ENCODE peak calls at places on chromosomes 4 and X, in nine cellular contexts. E is NCI-H2029 treated with DMSO at 0.1 percent for 48 hours; Z is left ventricle myocardium superior; M is stimulated activated effector memory CD8-positive, alpha-beta T cell treated with anti-CD3 and anti-CD28 coated beads, Interleukin-12 subunit alpha, Interleukin-12 subunit beta, amount 100 ng/mL, for 72 hours; P is D341Med; J is breast epithelium; N is CD8-positive, alpha-beta memory T cell; B is stimulated activated CD4-positive, alpha-beta T cell treated with anti-CD3 and anti-CD28 coated beads, Interleukin-2, amount 100 ng/mL, for 4 hours; I is NCI-H146. H is an unnamed sample.

GRCh38 chr4:41448935-41449334 is 89.0 kb upstream of the LIMCH1 start:
- DNase-seq in E (no peak), Z (peak), M (no peak), P (no peak), J (no peak), N (no peak), B (no peak), I (no peak), H (no peak)

GRCh38 chr4:175309041-175309440 is 390.9 kb downstream of the ADAM29 start:
- DNase-seq in E (no peak), Z (no peak), M (no peak), P (no peak), J (no peak), N (no peak), B (no peak), I (no peak), H (no peak)

GRCh38 chr4:141328550-141329173 is 108.0 kb downstream of the ZNF330 start:
- DNase-seq in E (no peak), Z (no peak), M (no peak), P (no peak), J (no peak), N (no peak), B (no peak), I (peak), H (no peak)

GRCh38 chrX:1558761-1559468 is 21.9 kb upstream of the P2RY8 start:
- DNase-seq in E (no peak), Z (no peak), M (peak), P (no peak), J (no peak), N (no peak), B (no peak), I (no peak), H (no peak)

GRCh38 chrX:51316271-51316670 is 16.4 kb upstream of the NUDT10 start:
- DNase-seq in E (no peak), Z (no peak), M (no peak), P (no peak), J (no peak), N (no peak), B (no peak), I (no peak), H (no peak)

GRCh38 chr4:128715616-128716015 is 93.9 kb upstream of the JADE1 start:
- DNase-seq in E (no peak), Z (no peak), M (no peak), P (no peak), J (no peak), N (no peak), B (no peak), I (no peak), H (no peak)

GRCh38 chr4:67935888-67936287 is 27.4 kb downstream of the TMPRSS11A start:
- DNase-seq in E (no peak), Z (no peak), M (no peak), P (no peak), J (no peak), N (no peak), B (no peak), I (no peak), H (no peak)

GRCh38 chr4:122167369-122167768 is 15.2 kb downstream of the BLTP1 start:
- DNase-seq in E (no peak), Z (no peak), M (no peak), P (no peak), J (no peak), N (no peak), B (no peak), I (no peak), H (no peak)

GRCh38 chr4:159052315-159052714 is 50.6 kb upstream of the RAPGEF2 start:
- DNase-seq in E (no peak), Z (no peak), M (no peak), P (no peak), J (no peak), N (no peak), B (no peak), I (no peak), H (peak)

GRCh38 chr4:88093874-88094273 is 64.6 kb downstream of the ABCG2 start:
- DNase-seq in E (no peak), Z (no peak), M (no peak), P (no peak), J (no peak), N (no peak), B (no peak), I (no peak), H (no peak)

GRCh38 chr4:103075435-103075893 is 1.1 kb downstream of the SLC9B2 start:
- DNase-seq in E (no peak), Z (no peak), M (no peak), P (peak), J (no peak), N (no peak), B (no peak), I (no peak), H (no peak)

GRCh38 chr4:15738877-15739276 is 36.0 kb downstream of the BST1 start:
- DNase-seq in E (no peak), Z (no peak), M (no peak), P (no peak), J (no peak), N (no peak), B (no peak), I (no peak), H (no peak)

GRCh38 chr4:6772223-6772928 is 10.2 kb upstream of the KIAA0232 start:
- DNase-seq in E (no peak), Z (peak), M (no peak), P (no peak), J (peak), N (no peak), B (no peak), I (peak), H (no peak)

GRCh38 chr4:151331276-151332042 is 6.1 kb upstream of the SH3D19 start:
- DNase-seq in E (no peak), Z (no peak), M (no peak), P (no peak), J (no peak), N (no peak), B (no peak), I (no peak), H (no peak)

H was measured in B cell.